ENCODE peak calls at places on chromosomes 16 and 17, in five cellular contexts. P, N, B, H and L are unnamed samples.

GRCh38 chr17:65231662-65232335 is 94.6 kb downstream of the RGS9 start:
- DNase-seq in H (no peak), B (no peak), P (peak; percentile 74), N (peak; percentile 46), L (no peak)

GRCh38 chr16:1308036-1308976 is 1.1 kb upstream of the UBE2I start:
- DNase-seq in H (no peak), B (no peak), N (no peak), P (peak; percentile 74), L (no peak)

GRCh38 chr17:72976971-72977767 is 115.3 kb downstream of the SLC39A11 start:
- DNase-seq in H (no peak), P (peak; percentile 82), B (peak; percentile 71), N (peak; percentile 65), L (peak; percentile 75)

GRCh38 chr17:2056221-2057129 is 1.6 kb downstream of the HIC1 start:
- DNase-seq in N (no peak), H (no peak), B (no peak), P (no peak), L (peak; percentile 75)

GRCh38 chr17:66677201-66677981 is 157.5 kb upstream of the CACNG5 start:
- DNase-seq in N (no peak), B (no peak), H (no peak), P (no peak), L (no peak)

GRCh38 chr17:13822671-13823070 is 220.9 kb upstream of the HS3ST3A1 start:
- DNase-seq in P (no peak), B (no peak), N (no peak), H (no peak), L (no peak)

GRCh38 chr17:46212634-46213435 is 19.6 kb upstream of the KANSL1 start:
- DNase-seq in H (no peak), N (peak; percentile 83), P (peak; percentile 48), B (no peak), L (peak; percentile 81)

GRCh38 chr17:64736804-64737492 is 74.8 kb upstream of the SMURF2 start:
- DNase-seq in P (peak; percentile 61), H (no peak), N (peak; percentile 42), B (no peak), L (no peak)

GRCh38 chr17:74749262-74750038 is 1.0 kb downstream of the NHERF1 start:
- DNase-seq in P (no peak), N (no peak), B (no peak), H (no peak), L (no peak)

GRCh38 chr16:27475561-27475960 is 73.6 kb downstream of the IL21R start:
- DNase-seq in B (no peak), P (no peak), N (no peak), H (no peak), L (no peak)

GRCh38 chr16:58026705-58027340 is 1.3 kb downstream of the MMP15 start:
- DNase-seq in H (no peak), B (peak; percentile 65), N (no peak), P (no peak), L (no peak)

GRCh38 chr17:36474571-36474970 is 11.9 kb upstream of the ZNHIT3 start:
- DNase-seq in P (no peak), H (no peak), B (no peak), N (no peak), L (no peak)

GRCh38 chr17:32912218-32912897 is 15.6 kb upstream of the TMEM98 start:
- DNase-seq in N (peak; percentile 77), B (peak; percentile 77), P (no peak), H (no peak), L (peak; percentile 83)

GRCh38 chr16:85569615-85570212 is 43.4 kb upstream of the GSE1 start:
- DNase-seq in N (peak; percentile 74), B (no peak), H (no peak), P (no peak), L (no peak)

GRCh38 chr16:85645021-85645589 is 32.0 kb downstream of the GSE1 start:
- DNase-seq in P (peak; percentile 75), H (no peak), B (no peak), N (no peak), L (no peak)

GRCh38 chr16:82344157-82344556 is 174.1 kb upstream of the MPHOSPH6 start:
- DNase-seq in H (no peak), B (no peak), P (no peak), N (peak; percentile 38), L (no peak)

GRCh38 chr17:1325766-1326165 is 46.3 kb downstream of the TRARG1 start:
- DNase-seq in B (no peak), H (no peak), P (no peak), N (no peak), L (peak; percentile 33)

GRCh38 chr17:65389956-65390355 is 171.5 kb downstream of the AXIN2 start:
- DNase-seq in N (no peak), H (no peak), B (no peak), P (peak; percentile 4), L (no peak)

GRCh38 chr16:26526633-26527032 is 540.1 kb upstream of the C16orf82 start:
- DNase-seq in B (no peak), P (no peak), N (no peak), H (no peak), L (no peak)

GRCh38 chr17:50264263-50265113 is 9.8 kb upstream of the TMEM92 start:
- DNase-seq in P (no peak), B (no peak), H (no peak), N (peak; percentile 45), L (peak; percentile 74)

GRCh38 chr17:81740395-81740961 is 28.4 kb downstream of the SLC25A10 start:
- DNase-seq in B (peak; percentile 57), N (no peak), P (no peak), H (no peak), L (peak; percentile 60)

GRCh38 chr17:59620518-59621259 is 994 bp downstream of the CLTC start:
- DNase-seq in B (peak; percentile 63), H (no peak), P (peak; percentile 16), N (peak; percentile 58), L (peak; percentile 73)

GRCh38 chr17:37790153-37790552 is 45.3 kb upstream of the HNF1B start:
- DNase-seq in B (no peak), H (no peak), N (no peak), P (no peak), L (no peak)

GRCh38 chr17:76458580-76459490 is 5.9 kb upstream of the UBE2O start:
- DNase-seq in B (no peak), N (peak; percentile 78), P (peak; percentile 57), H (no peak), L (no peak)

GRCh38 chr17:47119746-47120520 is 69.2 kb downstream of the CDC27 start:
- DNase-seq in H (no peak), B (no peak), P (peak; percentile 46), N (no peak), L (no peak)

GRCh38 chr17:45408611-45409421 is 23.9 kb downstream of the ARHGAP27 start:
- DNase-seq in N (no peak), P (no peak), H (no peak), B (peak; percentile 46), L (no peak)

GRCh38 chr16:733382-734207 is 6.7 kb downstream of the HAGHL start:
- DNase-seq in P (no peak), B (peak; percentile 52), N (no peak), H (no peak), L (peak; percentile 61)

GRCh38 chr17:78779848-78780247 is 2.2 kb downstream of the CYTH1 start:
- DNase-seq in B (peak; percentile 36), P (no peak), H (no peak), N (no peak), L (peak; percentile 44)
- TF ChIP-seq POLR2A in B (no peak), P (no peak), H (no peak), N (no peak), L (no peak)

GRCh38 chr16:67183627-67184452 is at the start of gene MATCAP1:
- DNase-seq in H (peak; percentile 76), P (peak; percentile 96), B (peak; percentile 93), N (peak; percentile 98), L (peak; percentile 98)

GRCh38 chr16:67183284-67183626 is 508 bp downstream of the MATCAP1 start:
- DNase-seq in N (no peak), B (no peak), H (no peak), P (no peak), L (no peak)

GRCh38 chr16:67180166-67180565 is 3.6 kb downstream of the MATCAP1 start:
- DNase-seq in P (no peak), H (no peak), N (no peak), B (no peak), L (no peak)

GRCh38 chr16:67181346-67181745 is 2.4 kb downstream of the MATCAP1 start:
- DNase-seq in B (no peak), N (no peak), P (no peak), H (no peak), L (peak; percentile 86)

GRCh38 chr16:67182288-67182687 is 1.5 kb downstream of the MATCAP1 start:
- DNase-seq in H (no peak), P (no peak), N (no peak), B (no peak), L (no peak)
- H3K4me3 ChIP-seq in H (no peak overlapping the region), P (peak overlapping the region; percentile 71), N (no peak overlapping the region), B (no peak overlapping the region), L (no peak overlapping the region)

DNA sequence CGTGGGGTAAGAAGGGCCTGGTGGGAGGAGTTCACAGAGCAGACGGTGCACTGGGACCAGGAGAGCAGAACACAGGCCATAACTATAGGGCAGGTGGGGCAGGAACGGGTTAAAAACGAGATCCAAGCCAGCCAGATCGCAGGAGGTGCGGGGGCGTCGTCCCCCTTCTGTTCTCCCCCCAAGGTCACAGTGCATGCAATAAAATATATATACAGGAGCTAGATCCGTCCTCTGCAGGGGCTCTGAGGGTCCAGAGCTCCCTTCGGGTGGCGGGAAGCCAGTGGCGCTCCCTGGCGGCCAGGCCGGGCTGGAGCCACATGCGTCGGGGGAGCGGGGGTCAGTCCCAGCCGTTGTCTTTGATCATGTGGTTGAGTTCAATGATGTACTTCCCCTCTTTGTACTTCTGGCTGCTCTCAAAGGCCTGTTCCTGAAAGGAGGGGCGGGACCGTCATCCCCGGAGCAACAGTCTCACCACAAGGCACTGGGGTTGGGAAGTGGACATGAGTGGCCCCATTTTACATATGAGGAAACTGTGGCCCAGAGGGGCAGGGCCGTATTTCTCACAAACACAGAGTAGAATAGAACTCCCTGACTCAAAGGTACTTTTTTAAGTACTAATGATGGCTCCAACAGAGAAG is 768 bp upstream of the TBX6 start:
- DNase-seq in H (peak; percentile 42), P (peak; percentile 56), N (peak; percentile 76), B (peak; percentile 79), L (peak; percentile 90)
- TF ChIP-seq POLR2A in H (no peak), P (no peak), N (no peak), B (no peak), L (no peak)

GRCh38 chr17:57499648-57500049 is 243.3 kb downstream of the MSI2 start:
- DNase-seq in P (no peak), B (no peak), N (no peak), H (no peak), L (no peak)

GRCh38 chr17:57496382-57496781 is 240.1 kb downstream of the MSI2 start:
- DNase-seq in P (no peak), N (no peak), B (no peak), H (no peak), L (peak; percentile 54)

GRCh38 chr17:57501016-57501415 is 244.1 kb downstream of the CCDC182 start:
- DNase-seq in H (no peak), P (no peak), B (no peak), N (no peak), L (no peak)

GRCh38 chr17:57494446-57494845 is 238.1 kb downstream of the MSI2 start:
- DNase-seq in H (no peak), P (no peak), B (no peak), N (no peak), L (no peak)

DNA sequence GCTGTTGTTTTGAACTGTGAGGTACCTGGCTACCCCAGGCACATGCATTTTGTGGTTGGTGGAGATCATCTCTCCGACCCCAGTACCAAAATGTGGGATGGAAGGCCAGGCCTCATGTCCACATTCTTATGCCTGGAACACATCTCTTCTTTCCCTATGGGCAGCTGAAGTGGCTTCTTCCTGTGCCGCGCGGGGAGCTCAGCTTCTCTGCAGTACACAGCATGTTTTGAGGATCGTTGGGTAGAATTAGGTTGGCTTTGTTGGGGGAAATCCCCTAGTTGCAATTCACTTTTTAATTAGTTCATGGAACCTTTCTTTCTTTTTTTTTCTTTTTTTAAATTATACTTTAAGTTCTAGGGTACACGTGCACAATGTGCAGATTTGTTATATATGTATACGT is 242.1 kb downstream of the MSI2 start:
- DNase-seq in B (no peak), H (no peak), N (no peak), P (no peak), L (no peak)
- H3K4me3 ChIP-seq in B (no peak overlapping the region), H (no peak overlapping the region), N (no peak overlapping the region), P (no peak overlapping the region), L (no peak overlapping the region)